ENCODE peak calls at places on chromosome 3, in six cellular contexts. T, H, Z, R, L and C are unnamed samples.
A peak's percentile ranks its signal among the peaks of the same experiment; 100 is the strongest.

GRCh38 chr3:150248116-150248864 is 159.8 kb upstream of the TSC22D2 start:
- DNase-seq in T (no peak), H (no peak), Z (peak; percentile 9), R (no peak), L (peak; percentile 91), C (peak; percentile 53)

GRCh38 chr3:31645233-31645632 is 112.5 kb downstream of the STT3B start:
- DNase-seq in T (no peak), H (no peak), Z (no peak), R (no peak), L (no peak), C (no peak)

GRCh38 chr3:42473083-42473932 is 29.1 kb upstream of the VIPR1 start:
- DNase-seq in T (no peak), H (no peak), Z (no peak), R (no peak), L (peak; percentile 49), C (peak; percentile 2)

GRCh38 chr3:132180337-132180791 is 136.8 kb upstream of the ACP3 start:
- DNase-seq in T (no peak), H (no peak), Z (peak; percentile 58), R (peak; percentile 57), L (peak; percentile 65), C (peak; percentile 78)

GRCh38 chr3:88044411-88044810 is 14.4 kb downstream of the CGGBP1 start:
- DNase-seq in T (no peak), H (no peak), Z (no peak), R (no peak), L (no peak), C (no peak)

GRCh38 chr3:47370887-47371697 is 9.7 kb upstream of the PTPN23 start:
- DNase-seq in T (peak; percentile 37), H (peak; percentile 35), Z (no peak), R (peak; percentile 34), L (no peak), C (peak; percentile 39)

GRCh38 chr3:49790626-49791411 is 4.5 kb upstream of the IP6K1 start:
- DNase-seq in T (no peak), H (no peak), Z (no peak), R (no peak), L (no peak), C (no peak)

GRCh38 chr3:53170325-53171108 is 9.5 kb downstream of the PRKCD start:
- DNase-seq in T (peak; percentile 61), H (no peak), Z (no peak), R (no peak), L (no peak), C (no peak)

GRCh38 chr3:120795017-120795648 is 52.6 kb downstream of the GTF2E1 start:
- DNase-seq in T (peak; percentile 84), H (peak; percentile 87), Z (peak; percentile 64), R (peak; percentile 34), L (peak; percentile 72), C (peak; percentile 80)

GRCh38 chr3:12808587-12808986 is 12.1 kb downstream of the CAND2 start:
- DNase-seq in T (no peak), H (no peak), Z (no peak), R (no peak), L (no peak), C (no peak)

GRCh38 chr3:182370949-182371348 is 422.4 kb upstream of the ATP11B start:
- DNase-seq in T (no peak), H (no peak), Z (no peak), R (peak; percentile 50), L (no peak), C (no peak)

GRCh38 chr3:71511037-71511436 is 72.5 kb downstream of the FOXP1 start:
- DNase-seq in T (no peak), H (no peak), Z (no peak), R (no peak), L (peak; percentile 88), C (peak; percentile 72)

GRCh38 chr3:150744041-150745026 is 18.6 kb downstream of the SIAH2 start:
- DNase-seq in T (no peak), H (peak; percentile 41), Z (no peak), R (no peak), L (no peak), C (no peak)

GRCh38 chr3:42632146-42632545 is 21.4 kb upstream of the ZBTB47 start:
- DNase-seq in T (no peak), H (no peak), Z (no peak), R (no peak), L (peak; percentile 11), C (peak; percentile 33)

GRCh38 chr3:161672478-161672877 is 175.9 kb downstream of the OTOL1 start:
- DNase-seq in T (no peak), H (no peak), Z (no peak), R (peak; percentile 13), L (no peak), C (no peak)

GRCh38 chr3:156792114-156792513 is 34.0 kb upstream of the LEKR1 start:
- DNase-seq in T (no peak), H (no peak), Z (no peak), R (no peak), L (peak; percentile 48), C (no peak)

GRCh38 chr3:76436895-76437294 is 603.0 kb upstream of the ROBO2 start:
- DNase-seq in T (no peak), H (no peak), Z (no peak), R (no peak), L (peak; percentile 41), C (peak; percentile 76)

GRCh38 chr3:48684480-48685143 is 1.1 kb downstream of the NCKIPSD start:
- DNase-seq in T (no peak), H (peak; percentile 35), Z (no peak), R (no peak), L (no peak), C (peak; percentile 55)

GRCh38 chr3:80697291-80697690 is 929.5 kb upstream of the ROBO1 start:
- DNase-seq in T (no peak), H (no peak), Z (no peak), R (no peak), L (no peak), C (no peak)

GRCh38 chr3:19489936-19490335 is 341.6 kb downstream of the KCNH8 start:
- DNase-seq in T (no peak), H (peak; percentile 64), Z (no peak), R (no peak), L (no peak), C (no peak)

GRCh38 chr3:52217409-52217805 is 8.0 kb downstream of the TLR9 start:
- DNase-seq in T (no peak), H (no peak), Z (no peak), R (no peak), L (no peak), C (no peak)

GRCh38 chr3:145898487-145898886 is 262.5 kb downstream of the PLOD2 start:
- DNase-seq in T (no peak), H (no peak), Z (no peak), R (no peak), L (peak; percentile 6), C (peak; percentile 20)

GRCh38 chr3:4834403-4834866 is 144.8 kb upstream of the BHLHE40 start:
- DNase-seq in T (peak; percentile 76), H (no peak), Z (no peak), R (no peak), L (no peak), C (no peak)

GRCh38 chr3:46422617-46423016 is 15.6 kb downstream of the CCRL2 start:
- DNase-seq in T (no peak), H (no peak), Z (peak; percentile 32), R (peak; percentile 82), L (no peak), C (peak; percentile 35)

GRCh38 chr3:128473180-128473519 is 6.5 kb upstream of the DNAJB8 start:
- DNase-seq in T (no peak), H (peak; percentile 70), Z (no peak), R (no peak), L (no peak), C (no peak)

GRCh38 chr3:50450135-50450911 is 53.1 kb downstream of the CACNA2D2 start:
- DNase-seq in T (peak; percentile 65), H (peak; percentile 26), Z (no peak), R (no peak), L (peak; percentile 6), C (peak; percentile 71)

GRCh38 chr3:42216820-42217416 is 49.1 kb downstream of the CCK start:
- DNase-seq in T (peak; percentile 40), H (no peak), Z (no peak), R (no peak), L (peak; percentile 46), C (peak; percentile 85)

GRCh38 chr3:65992106-65992505 is 46.6 kb downstream of the MAGI1 start:
- DNase-seq in T (no peak), H (no peak), Z (no peak), R (no peak), L (no peak), C (peak; percentile 64)

GRCh38 chr3:153439780-153440179 is 277.8 kb downstream of the RAP2B start:
- DNase-seq in T (no peak), H (no peak), Z (no peak), R (no peak), L (no peak), C (no peak)